ENCODE peak calls at places on chromosomes 2 and 18, in four cellular contexts. S is RWPE1; W is CD4-positive, alpha-beta T cell; B is glutamatergic neuron. H is an unnamed sample.

GRCh38 chr2:158805936-158806335 is 10.8 kb downstream of the DAPL1 start:
- DNase-seq in B (no peak), W (no peak), S (no peak), H (no peak)

GRCh38 chr2:101037161-101037755 is 35.2 kb downstream of the RPL31 start:
- DNase-seq in W (no peak), S (no peak), B (no peak), H (no peak)

GRCh38 chr2:217903859-217904613 is 98.8 kb downstream of the TNS1 start:
- DNase-seq in B (no peak), S (no peak), W (no peak), H (no peak)

GRCh38 chr18:68588169-68588568 is 126.7 kb downstream of the TMX3 start:
- DNase-seq in B (no peak), S (no peak), W (no peak), H (no peak)

GRCh38 chr2:42928692-42929576 is 136.6 kb upstream of the HAAO start:
- DNase-seq in W (no peak), S (no peak), B (peak; percentile 57), H (peak; percentile 39)

GRCh38 chr2:176873403-176873802 is 339.2 kb upstream of the HNRNPA3 start:
- DNase-seq in B (peak; percentile 25), W (no peak), S (no peak), H (no peak)

GRCh38 chr18:73264562-73264921 is 396.8 kb upstream of the NETO1 start:
- DNase-seq in B (no peak), W (no peak), S (no peak), H (no peak)

GRCh38 chr18:1408331-1408835 is 503.7 kb downstream of the ADCYAP1 start:
- DNase-seq in S (no peak), B (no peak), W (no peak), H (no peak)

GRCh38 chr18:31581498-31582197 is 10.0 kb upstream of the TTR start:
- DNase-seq in B (no peak), S (no peak), W (no peak), H (no peak)

GRCh38 chr2:144515694-144516416 is 4.1 kb downstream of the ZEB2 start:
- DNase-seq in B (peak; percentile 65), S (no peak), W (no peak), H (peak; percentile 50)

GRCh38 chr18:48581206-48581605 is 42.4 kb downstream of the CTIF start:
- DNase-seq in B (no peak), W (no peak), S (no peak), H (no peak)

GRCh38 chr2:47037678-47038077 is 117.4 kb downstream of the STPG4 start:
- DNase-seq in W (no peak), S (no peak), B (no peak), H (no peak)

GRCh38 chr18:36415606-36416005 is 118.1 kb downstream of the FHOD3 start:
- DNase-seq in S (no peak), W (no peak), B (no peak), H (no peak)

GRCh38 chr18:36410346-36410745 is 112.8 kb downstream of the FHOD3 start:
- DNase-seq in W (no peak), S (no peak), B (no peak), H (no peak)

GRCh38 chr18:36409779-36410178 is 112.3 kb downstream of the FHOD3 start:
- DNase-seq in W (no peak), B (no peak), S (no peak), H (no peak)

GRCh38 chr18:36411745-36412168 is 114.2 kb downstream of the FHOD3 start:
- DNase-seq in B (peak; percentile 43), W (no peak), S (no peak), H (peak; percentile 61)

GRCh38 chr18:36412778-36413177 is 115.3 kb downstream of the FHOD3 start:
- DNase-seq in W (no peak), S (no peak), B (no peak), H (peak; percentile 42)
- TF ChIP-seq CTCF in W (no peak), S (no peak), B (no peak), H (peak; percentile 71)

DNA sequence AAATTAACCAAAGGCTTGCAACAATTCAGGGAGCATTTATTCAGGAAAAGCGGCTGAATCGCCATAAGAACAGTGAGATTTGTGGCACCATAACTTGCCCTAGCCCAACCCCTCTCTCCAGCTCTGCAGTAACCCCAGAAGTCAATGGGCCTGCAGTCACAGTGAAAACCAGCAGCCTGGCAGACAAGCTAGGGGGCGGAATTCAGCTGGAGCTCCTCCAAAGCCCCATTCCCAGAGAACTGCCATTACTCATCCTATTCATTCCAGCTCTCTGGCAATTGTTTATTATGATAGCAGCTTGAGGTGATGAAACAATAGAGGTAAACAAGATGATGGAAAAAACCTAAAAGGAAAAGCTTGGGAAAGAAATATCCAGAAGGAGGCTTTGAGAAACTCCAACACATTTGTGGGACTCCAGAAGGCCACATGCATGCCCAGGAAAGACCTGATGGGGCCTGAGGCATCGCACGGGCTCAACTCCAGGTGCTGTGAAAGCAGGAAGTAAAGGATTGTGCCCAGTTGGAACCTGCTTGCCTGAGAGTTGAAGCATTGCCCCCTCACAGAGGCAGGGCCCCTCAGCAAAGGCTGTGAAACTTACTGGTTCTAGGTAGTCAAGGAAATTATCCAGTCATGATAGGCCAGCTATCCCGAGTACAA is 126.8 kb downstream of the TWIST2 start:
- DNase-seq in W (no peak), S (peak; percentile 78), B (no peak), H (no peak)
- TF ChIP-seq CTCF in W (no peak), S (peak; percentile 31), B (no peak), H (no peak)

DNA sequence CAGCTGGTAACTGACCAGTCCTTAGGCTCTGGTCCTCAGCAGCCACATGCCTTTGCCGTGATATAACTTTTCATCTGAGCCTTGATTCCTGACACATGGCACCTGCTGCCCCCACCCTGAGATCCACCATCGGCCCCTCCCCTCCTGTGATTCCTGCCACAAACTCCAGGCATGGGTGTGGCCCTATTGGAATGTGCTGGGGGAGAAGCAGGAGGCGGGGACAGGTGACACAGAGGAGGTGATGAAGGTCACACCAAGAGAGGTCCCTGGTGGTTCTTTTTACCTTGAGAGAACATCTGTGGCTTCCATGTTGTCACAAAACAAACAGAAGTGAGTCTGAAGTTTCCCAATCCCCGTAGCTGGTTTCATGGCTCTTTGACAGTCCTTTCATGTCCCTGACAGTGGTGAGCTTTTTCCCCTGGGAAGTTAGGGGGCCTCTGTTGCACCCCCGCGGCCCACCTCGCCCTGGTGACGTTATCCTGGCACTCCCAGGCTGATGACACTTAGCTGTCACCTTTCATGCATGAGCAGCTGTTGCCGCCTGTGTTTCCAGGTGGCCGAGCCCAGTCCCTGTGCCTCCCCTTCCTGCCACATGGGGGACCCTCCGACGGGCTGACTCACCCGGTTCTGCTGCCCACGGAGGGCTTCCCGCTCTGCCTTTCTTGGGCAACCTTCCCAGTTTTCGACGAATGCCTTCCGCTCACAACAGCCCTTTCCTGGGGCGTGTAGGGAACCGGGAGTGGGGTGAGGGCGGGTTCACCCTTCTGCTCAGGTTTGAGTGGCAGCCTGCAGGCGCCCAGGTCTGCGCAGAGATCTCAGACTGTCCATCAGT is 66.3 kb upstream of the GLI2 start:
- DNase-seq in W (no peak), S (no peak), B (peak; percentile 81), H (peak; percentile 60)
- TF ChIP-seq CTCF in W (no peak), S (no peak), B (peak; percentile 68), H (peak; percentile 60)

GRCh38 chr2:238847841-238848565 is at the start of gene TWIST2:
- DNase-seq in S (peak; percentile 85), W (no peak), B (peak; percentile 60), H (peak; percentile 37)
- TF ChIP-seq CTCF in S (peak; percentile 16), W (no peak), B (no peak), H (no peak)

H was measured in endothelial cell.